ENCODE peak calls at places on chromosomes 3 and 15, in seven cellular contexts. X, T, E, R, U, I and S are unnamed samples. For H3K4me1 and H3K27me3, the result is how much of the 10 kb centered on the place peaks cover.

GRCh38 chr15:25182098-25182478 is 227.3 kb downstream of the SNRPN start:
- DNase-seq in X (peak), T (no peak), E (no peak), R (no peak), U (no peak), I (no peak), S (no peak)

GRCh38 chr3:29822051-29822450 is 541.2 kb downstream of the RBMS3 start:
- DNase-seq in X (no peak), T (no peak), E (no peak), R (no peak), U (no peak), I (no peak), S (no peak)

GRCh38 chr3:46472056-46472455 is 7.4 kb upstream of the LTF start:
- DNase-seq in X (no peak), T (no peak), E (no peak), R (no peak), U (no peak), I (no peak), S (no peak)

GRCh38 chr3:129549006-129549800 is 6.2 kb downstream of the H1-8 start:
- DNase-seq in X (no peak), T (no peak), E (no peak), R (no peak), U (no peak), I (no peak), S (no peak)

GRCh38 chr3:138082085-138082991 is 33.1 kb downstream of the DZIP1L start:
- DNase-seq in X (no peak), T (no peak), E (no peak), R (no peak), U (no peak), I (peak), S (no peak)

GRCh38 chr15:33089878-33090757 is 104.4 kb downstream of the FMN1 start:
- DNase-seq in X (no peak), T (no peak), E (no peak), R (no peak), U (peak), I (no peak), S (no peak)

GRCh38 chr15:31158858-31159569 is 57.5 kb upstream of the TRPM1 start:
- DNase-seq in X (peak), T (no peak), E (peak), R (no peak), U (peak), I (no peak), S (peak)

GRCh38 chr3:134675726-134676252 is 25.0 kb upstream of the KY start:
- DNase-seq in X (no peak), T (no peak), E (no peak), R (no peak), U (no peak), I (no peak), S (no peak)

GRCh38 chr3:131812433-131812832 is 222.4 kb downstream of the CPNE4 start:
- DNase-seq in X (no peak), T (no peak), E (no peak), R (no peak), U (no peak), I (no peak), S (no peak)

GRCh38 chr15:100727291-100727851 is 125.0 kb downstream of the ASB7 start:
- DNase-seq in X (no peak), T (no peak), E (no peak), R (no peak), U (no peak), I (no peak), S (no peak)

GRCh38 chr3:103306081-103306480 is 871.3 kb downstream of the ZPLD1 start:
- DNase-seq in X (no peak), T (no peak), E (no peak), R (no peak), U (no peak), I (no peak), S (no peak)

GRCh38 chr3:165751654-165752053 is 85.6 kb downstream of the BCHE start:
- DNase-seq in X (no peak), T (no peak), E (no peak), R (no peak), U (no peak), I (no peak), S (no peak)

GRCh38 chr15:81196576-81197254 is at the start of gene IL16:
- DNase-seq in X (no peak), T (no peak), E (no peak), R (no peak), U (no peak), I (no peak), S (no peak)

GRCh38 chr3:61505197-61505596 is 56.2 kb upstream of the PTPRG start:
- DNase-seq in X (no peak), T (no peak), E (no peak), R (no peak), U (no peak), I (no peak), S (no peak)
- H3K27ac ChIP-seq in X (no peak), T (no peak), E (no peak), R (no peak), U (no peak), I (no peak), S (no peak)

GRCh38 chr3:120425196-120425595 is 25.6 kb downstream of the FSTL1 start:
- DNase-seq in X (no peak), T (no peak), E (no peak), R (no peak), U (no peak), I (no peak), S (no peak)

GRCh38 chr3:120424506-120424905 is 26.3 kb downstream of the FSTL1 start:
- DNase-seq in X (no peak), T (no peak), E (no peak), R (no peak), U (no peak), I (no peak), S (no peak)

GRCh38 chr3:120425877-120426276 is 24.9 kb downstream of the FSTL1 start:
- DNase-seq in X (no peak), T (no peak), E (no peak), R (no peak), U (peak), I (no peak), S (no peak)

GRCh38 chr3:120428904-120429303 is 21.9 kb downstream of the FSTL1 start:
- DNase-seq in X (no peak), T (no peak), E (no peak), R (no peak), U (no peak), I (no peak), S (no peak)

GRCh38 chr3:120427201-120427600 is 23.6 kb downstream of the FSTL1 start:
- DNase-seq in X (no peak), T (no peak), E (no peak), R (no peak), U (no peak), I (no peak), S (no peak)
- H3K4me1 ChIP-seq in X (under half), T (under half), E (under half), R (under half), U (under half), I (under half), S (under half)

DNA sequence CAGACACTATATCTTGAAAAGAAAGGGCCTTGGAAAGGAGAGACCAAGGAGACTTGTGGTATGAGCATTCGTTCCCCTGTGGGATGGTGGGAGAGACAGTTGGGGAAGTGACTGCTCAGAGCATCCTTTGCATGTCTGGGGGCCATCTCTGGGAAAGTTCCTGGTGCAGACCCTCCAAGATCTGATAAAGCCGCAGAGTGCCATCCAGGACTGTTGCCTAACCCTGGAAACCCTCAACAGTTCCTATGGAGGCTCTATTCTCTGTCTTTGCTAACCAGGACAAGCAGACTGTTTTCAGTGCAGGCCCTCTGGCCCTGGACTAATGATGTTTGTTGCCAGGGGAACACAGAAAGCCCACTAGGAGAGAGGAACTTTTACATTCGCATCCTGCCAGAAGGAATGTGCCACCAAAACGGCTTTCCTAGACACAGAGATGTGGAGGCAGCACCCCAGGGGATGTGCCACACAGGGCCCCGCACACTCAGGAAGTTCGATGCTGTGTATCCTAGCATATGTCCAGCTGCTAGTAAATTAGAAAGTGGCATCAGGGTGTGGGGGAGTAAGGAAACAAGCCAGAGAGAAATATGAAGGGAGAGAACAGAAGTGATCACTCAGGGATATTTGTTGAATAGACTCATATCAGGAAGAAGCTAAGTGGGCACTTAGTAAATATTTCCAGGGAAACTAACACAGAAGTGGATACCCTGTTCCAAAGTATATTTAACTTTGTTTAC is 30.1 kb upstream of the TMOD3 start:
- DNase-seq in X (no peak), T (no peak), E (no peak), R (no peak), U (no peak), I (no peak), S (no peak)
- H3K27me3 ChIP-seq in X (under half), T (under half), E (under half), R (under half), U (under half), I (under half), S (under half)

DNA sequence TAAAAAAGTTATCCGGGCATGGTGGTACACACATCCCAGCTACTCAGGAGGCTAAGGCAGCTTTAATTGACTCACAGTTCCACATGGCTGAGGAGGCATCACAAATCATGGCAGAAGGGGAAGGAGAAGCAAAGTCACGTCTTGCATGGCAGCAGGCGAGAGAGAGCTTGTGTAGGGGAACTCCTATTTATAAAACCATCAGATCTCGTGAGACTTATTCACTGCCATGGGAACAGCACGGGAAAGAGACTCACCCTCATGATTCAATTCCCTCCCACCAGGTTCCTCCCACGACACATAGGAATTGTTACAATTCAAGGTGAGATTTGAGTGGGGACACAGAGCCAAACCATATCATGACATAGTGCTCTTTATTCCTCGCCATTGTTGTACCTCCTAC is 67.7 kb upstream of the HEG1 start:
- DNase-seq in X (no peak), T (no peak), E (no peak), R (no peak), U (no peak), I (no peak), S (no peak)
- H3K27ac ChIP-seq in X (no peak), T (no peak), E (no peak), R (no peak), U (no peak), I (no peak), S (peak)

GRCh38 chr3:128094295-128095151 is 29.1 kb downstream of the RUVBL1 start:
- DNase-seq in X (peak), T (no peak), E (peak), R (peak), U (no peak), I (no peak), S (no peak)
- H3K4me1 ChIP-seq in X (under half), T (under half), E (under half), R (under half), U (under half), I (under half), S (under half)

GRCh38 chr15:76338555-76339301 is 2.2 kb downstream of the ISL2 start:
- DNase-seq in X (no peak), T (no peak), E (no peak), R (no peak), U (no peak), I (no peak), S (no peak)
- H3K27me3 ChIP-seq in X (under half), T (half or more), E (half or more), R (half or more), U (half or more), I (under half), S (under half)

DNA sequence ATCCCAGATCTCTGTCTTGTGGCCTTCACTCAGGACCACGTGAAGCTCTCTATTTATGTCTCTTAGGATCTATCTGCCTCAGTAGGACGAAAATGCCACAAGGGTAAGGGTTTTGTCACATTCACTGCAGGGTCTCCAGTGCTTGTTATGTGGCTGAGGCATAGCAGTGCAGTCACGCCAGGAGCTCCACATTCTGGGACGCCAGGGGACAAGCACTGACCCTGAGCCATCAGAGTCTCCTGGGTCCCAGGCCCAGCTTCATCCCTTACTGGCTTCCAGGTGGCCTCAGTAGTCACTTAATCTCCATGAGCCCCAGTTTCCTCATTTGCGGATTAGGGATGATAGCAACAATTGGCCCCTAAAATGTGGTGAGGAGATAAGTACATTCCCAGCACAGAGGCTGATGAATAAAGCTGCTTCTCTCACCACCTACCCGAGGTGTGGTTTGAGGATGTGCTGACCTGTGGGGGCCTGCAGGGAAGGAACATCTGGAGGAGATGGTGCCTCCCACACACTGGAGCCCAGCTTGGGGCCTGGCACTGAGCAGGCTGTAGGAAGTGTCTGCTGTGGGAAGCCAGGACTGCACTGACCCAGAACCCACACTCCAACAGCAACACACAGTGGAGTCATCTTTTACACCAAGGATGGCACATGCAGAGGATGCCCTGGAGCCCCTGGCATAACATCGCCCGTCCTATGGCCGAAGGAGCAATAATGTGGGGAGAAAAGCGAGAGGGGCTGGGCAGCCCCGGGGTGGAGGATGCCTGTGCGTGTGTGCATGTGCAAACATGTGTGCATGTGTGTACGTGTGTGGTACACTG is 93.2 kb upstream of the IQSEC1 start:
- DNase-seq in X (no peak), T (no peak), E (no peak), R (no peak), U (no peak), I (no peak), S (no peak)
- H3K27ac ChIP-seq in X (no peak), T (no peak), E (no peak), R (no peak), U (no peak), I (no peak), S (no peak)

DNA sequence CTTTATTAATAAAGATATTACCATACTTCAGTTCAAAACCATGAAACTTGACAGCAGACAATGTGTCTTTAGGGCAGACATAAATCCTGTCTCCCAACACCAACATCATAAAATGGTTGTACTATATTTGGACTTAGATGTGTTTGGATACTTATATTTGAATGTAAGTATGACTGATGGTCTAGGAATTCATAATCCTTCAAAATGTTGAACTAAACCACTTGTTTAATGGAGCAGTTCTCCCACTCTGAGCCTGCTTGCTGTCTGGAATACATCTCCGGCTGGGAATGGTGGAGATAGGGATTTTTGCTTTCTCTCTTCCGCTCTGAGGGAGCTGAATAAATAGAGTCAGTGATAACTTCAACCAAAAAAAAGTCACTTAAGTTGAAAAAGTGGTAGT is 10.6 kb downstream of the FBN1 start:
- DNase-seq in X (no peak), T (no peak), E (no peak), R (no peak), U (no peak), I (no peak), S (no peak)
- H3K4me1 ChIP-seq in X (under half), T (under half), E (under half), R (under half), U (under half), I (under half), S (under half)

DNA sequence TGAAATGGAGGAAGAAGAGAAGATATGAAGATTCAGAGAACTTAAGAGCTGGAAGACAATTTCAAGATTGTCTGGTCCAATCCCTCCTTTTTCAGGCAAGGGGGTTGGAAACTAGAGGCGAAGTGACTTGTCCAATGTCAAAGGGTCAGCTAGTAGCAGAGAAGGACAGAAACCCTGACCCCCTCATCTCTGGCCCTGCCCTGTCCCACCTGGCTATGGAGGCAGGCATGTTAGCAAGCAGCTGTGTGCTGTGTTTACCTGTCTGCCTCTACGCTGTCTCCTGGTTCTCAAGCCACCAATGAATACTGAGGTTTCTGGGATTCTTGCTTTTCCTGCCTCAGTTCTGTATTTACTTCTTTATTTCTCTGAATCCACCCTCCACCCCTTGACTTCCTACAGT is 342 bp downstream of the TGM5 start:
- DNase-seq in X (no peak), T (no peak), E (no peak), R (no peak), U (no peak), I (no peak), S (no peak)
- H3K27me3 ChIP-seq in X (under half), T (under half), E (under half), R (under half), U (under half), I (under half), S (under half)

GRCh38 chr15:65902373-65902772 is 33.1 kb downstream of the RAB11A start:
- DNase-seq in X (no peak), T (no peak), E (no peak), R (no peak), U (peak), I (no peak), S (peak)
- H3K27ac ChIP-seq in X (no peak), T (no peak), E (no peak), R (no peak), U (no peak), I (no peak), S (no peak)